ENCODE peak calls at places on chromosomes 13 and 19, in five cellular contexts. One of them, this sample, is unnamed.

GRCh38 chr19:24086974-24087595 is at the start of gene ZNF254:
- DNase-seq in upper lobe of right lung: peak; percentile 91
- DNase-seq in retinal pigment epithelial cell: peak; percentile 92
- DNase-seq in H1: peak; percentile 82
- DNase-seq in neural progenitor cell: peak; percentile 97
- DNase-seq in this sample: peak; percentile 75

GRCh38 chr13:24270639-24271131 is 38.7 kb upstream of the C1QTNF9 start:
- DNase-seq in H1: no peak
- DNase-seq in upper lobe of right lung: peak; percentile 85
- DNase-seq in retinal pigment epithelial cell: peak; percentile 33
- DNase-seq in neural progenitor cell: peak; percentile 47
- DNase-seq in this sample: peak; percentile 39

GRCh38 chr13:113411216-113412023 is 41.9 kb downstream of the ADPRHL1 start:
- DNase-seq in upper lobe of right lung: peak; percentile 62
- DNase-seq in neural progenitor cell: peak; percentile 1
- DNase-seq in H1: no peak
- DNase-seq in retinal pigment epithelial cell: peak; percentile 30
- DNase-seq in this sample: no peak

GRCh38 chr13:51619614-51620013 is 35.4 kb downstream of the WDFY2 start:
- DNase-seq in neural progenitor cell: no peak
- DNase-seq in upper lobe of right lung: no peak
- DNase-seq in retinal pigment epithelial cell: no peak
- DNase-seq in H1: no peak
- DNase-seq in this sample: no peak

GRCh38 chr13:35744566-35745203 is 268.2 kb upstream of the MAB21L1 start:
- DNase-seq in neural progenitor cell: no peak
- DNase-seq in upper lobe of right lung: no peak
- DNase-seq in H1: no peak
- DNase-seq in retinal pigment epithelial cell: no peak
- DNase-seq in this sample: no peak

GRCh38 chr19:7903244-7904073 is at the start of gene MAP2K7:
- DNase-seq in retinal pigment epithelial cell: peak; percentile 89
- DNase-seq in H1: peak; percentile 100
- DNase-seq in upper lobe of right lung: peak; percentile 100
- DNase-seq in neural progenitor cell: peak; percentile 100
- DNase-seq in this sample: peak; percentile 100

GRCh38 chr19:36008336-36008978 is at the start of gene SYNE4:
- DNase-seq in retinal pigment epithelial cell: no peak
- DNase-seq in H1: no peak
- DNase-seq in upper lobe of right lung: peak; percentile 87
- DNase-seq in neural progenitor cell: peak; percentile 75
- DNase-seq in this sample: no peak

GRCh38 chr13:108850706-108851105 is 221.3 kb downstream of the MYO16 start:
- DNase-seq in neural progenitor cell: no peak
- DNase-seq in upper lobe of right lung: no peak
- DNase-seq in retinal pigment epithelial cell: no peak
- DNase-seq in H1: no peak
- DNase-seq in this sample: no peak

GRCh38 chr13:29464105-29464679 is 131.3 kb downstream of the SLC7A1 start:
- DNase-seq in retinal pigment epithelial cell: no peak
- DNase-seq in H1: no peak
- DNase-seq in upper lobe of right lung: no peak
- DNase-seq in neural progenitor cell: no peak
- DNase-seq in this sample: no peak

GRCh38 chr13:77114271-77114670 is 87.3 kb upstream of the FBXL3 start:
- DNase-seq in neural progenitor cell: no peak
- DNase-seq in upper lobe of right lung: no peak
- DNase-seq in retinal pigment epithelial cell: no peak
- DNase-seq in H1: no peak
- DNase-seq in this sample: no peak

GRCh38 chr19:46746281-46746965 is at the start of gene STRN4:
- DNase-seq in H1: no peak
- DNase-seq in neural progenitor cell: peak; percentile 88
- DNase-seq in retinal pigment epithelial cell: no peak
- DNase-seq in upper lobe of right lung: peak; percentile 81
- DNase-seq in this sample: peak; percentile 33

GRCh38 chr13:99028890-99029289 is 51.0 kb upstream of the DOCK9 start:
- DNase-seq in H1: peak; percentile 41
- DNase-seq in neural progenitor cell: peak; percentile 16
- DNase-seq in upper lobe of right lung: no peak
- DNase-seq in retinal pigment epithelial cell: no peak
- DNase-seq in this sample: no peak

GRCh38 chr13:30998548-30999140 is 66.2 kb downstream of the TEX26 start:
- DNase-seq in upper lobe of right lung: no peak
- DNase-seq in retinal pigment epithelial cell: peak; percentile 34
- DNase-seq in neural progenitor cell: peak; percentile 27
- DNase-seq in H1: no peak
- DNase-seq in this sample: no peak

GRCh38 chr13:95535243-95535642 is 17.3 kb upstream of the CLDN10 start:
- DNase-seq in neural progenitor cell: no peak
- DNase-seq in H1: no peak
- DNase-seq in upper lobe of right lung: no peak
- DNase-seq in retinal pigment epithelial cell: peak; percentile 38
- DNase-seq in this sample: no peak

GRCh38 chr19:32675720-32676185 is at the start of gene RGS9BP:
- DNase-seq in retinal pigment epithelial cell: no peak
- DNase-seq in upper lobe of right lung: peak; percentile 93
- DNase-seq in H1: no peak
- DNase-seq in neural progenitor cell: peak; percentile 70
- DNase-seq in this sample: peak; percentile 34
- TF ChIP-seq CTCF in retinal pigment epithelial cell: no peak
- TF ChIP-seq CTCF in upper lobe of right lung: no peak
- TF ChIP-seq CTCF in H1: no peak
- TF ChIP-seq CTCF in neural progenitor cell: no peak
- TF ChIP-seq CTCF in this sample: no peak

GRCh38 chr13:20142019-20142926 is 18.6 kb downstream of the GJA3 start:
- DNase-seq in upper lobe of right lung: no peak
- DNase-seq in retinal pigment epithelial cell: no peak
- DNase-seq in neural progenitor cell: no peak
- DNase-seq in H1: no peak
- DNase-seq in this sample: no peak
- TF ChIP-seq CTCF in upper lobe of right lung: no peak
- TF ChIP-seq CTCF in retinal pigment epithelial cell: no peak
- TF ChIP-seq CTCF in neural progenitor cell: no peak
- TF ChIP-seq CTCF in H1: no peak
- TF ChIP-seq CTCF in this sample: no peak

DNA sequence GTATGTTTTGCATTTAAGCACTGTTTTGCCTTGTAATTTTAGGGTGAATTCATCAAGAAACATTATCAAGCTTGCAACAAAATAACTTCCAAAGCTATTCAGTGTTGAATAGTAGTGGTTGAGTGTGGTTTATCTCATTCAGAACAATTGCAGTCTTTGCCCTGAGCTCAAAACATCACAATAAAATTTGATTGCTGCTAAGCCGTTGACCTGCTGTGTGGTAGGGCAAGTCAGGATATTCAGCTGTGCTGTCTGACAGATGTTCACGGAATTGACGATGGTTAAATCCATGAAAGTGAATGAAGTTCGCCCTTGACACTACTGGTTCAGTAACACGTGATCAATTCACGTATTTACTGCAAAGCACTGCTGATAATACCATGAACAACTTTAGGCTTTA is 66.9 kb downstream of the GJA3 start:
- DNase-seq in neural progenitor cell: no peak
- DNase-seq in H1: no peak
- DNase-seq in upper lobe of right lung: no peak
- DNase-seq in retinal pigment epithelial cell: no peak
- DNase-seq in this sample: no peak
- TF ChIP-seq CTCF in neural progenitor cell: no peak
- TF ChIP-seq CTCF in H1: no peak
- TF ChIP-seq CTCF in upper lobe of right lung: no peak
- TF ChIP-seq CTCF in retinal pigment epithelial cell: no peak
- TF ChIP-seq CTCF in this sample: no peak

DNA sequence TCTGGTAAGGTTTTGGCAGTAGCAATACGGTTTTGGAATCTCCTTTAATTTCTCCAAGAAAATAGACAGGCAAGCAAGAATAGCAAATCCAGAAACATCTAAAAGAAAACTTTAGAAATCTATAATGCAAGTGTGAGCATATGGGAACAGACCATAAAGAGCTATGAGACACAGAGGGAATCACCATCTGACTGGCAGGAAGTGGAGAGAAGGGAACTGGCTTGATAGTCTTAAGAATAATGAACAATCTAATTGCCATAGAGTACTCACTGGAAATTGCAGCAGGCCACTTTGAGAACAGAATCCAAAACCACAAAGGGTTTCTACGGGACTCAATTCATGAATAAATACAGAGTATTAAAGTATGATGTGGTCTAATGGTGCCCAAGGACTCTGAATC is 39.6 kb upstream of the MIR17HG start:
- DNase-seq in neural progenitor cell: no peak
- DNase-seq in retinal pigment epithelial cell: no peak
- DNase-seq in H1: no peak
- DNase-seq in upper lobe of right lung: no peak
- DNase-seq in this sample: no peak
- TF ChIP-seq CTCF in neural progenitor cell: no peak
- TF ChIP-seq CTCF in retinal pigment epithelial cell: no peak
- TF ChIP-seq CTCF in H1: no peak
- TF ChIP-seq CTCF in upper lobe of right lung: no peak
- TF ChIP-seq CTCF in this sample: no peak

DNA sequence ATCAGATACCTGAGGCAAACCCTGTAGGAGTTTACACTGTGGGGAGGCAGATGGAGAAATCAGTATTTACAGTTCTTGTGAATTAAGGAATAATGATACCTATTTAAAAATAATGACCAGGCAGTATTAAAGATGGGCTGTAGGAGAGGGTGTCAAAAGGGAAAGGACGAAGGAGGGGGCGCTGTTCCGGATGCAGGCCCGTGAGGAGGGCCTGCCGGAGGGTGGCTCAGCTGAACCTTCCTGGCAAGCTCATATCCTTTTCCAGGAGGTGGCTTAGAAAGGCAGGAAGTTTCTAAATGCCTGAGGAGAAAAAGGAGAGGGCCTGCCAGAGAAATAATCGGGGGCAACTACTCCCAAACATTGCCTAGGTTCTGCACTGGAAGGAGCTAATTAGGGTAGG is 46.6 kb downstream of the MBNL2 start:
- DNase-seq in upper lobe of right lung: no peak
- DNase-seq in retinal pigment epithelial cell: no peak
- DNase-seq in neural progenitor cell: no peak
- DNase-seq in H1: no peak
- DNase-seq in this sample: no peak
- TF ChIP-seq CTCF in upper lobe of right lung: no peak
- TF ChIP-seq CTCF in retinal pigment epithelial cell: peak; percentile 31
- TF ChIP-seq CTCF in neural progenitor cell: no peak
- TF ChIP-seq CTCF in H1: peak; percentile 28
- TF ChIP-seq CTCF in this sample: no peak

GRCh38 chr19:54356444-54357056 is 8.2 kb downstream of the LAIR1 start:
- DNase-seq in H1: no peak
- DNase-seq in retinal pigment epithelial cell: no peak
- DNase-seq in neural progenitor cell: no peak
- DNase-seq in upper lobe of right lung: peak; percentile 25
- DNase-seq in this sample: no peak
- TF ChIP-seq CTCF in H1: no peak
- TF ChIP-seq CTCF in retinal pigment epithelial cell: no peak
- TF ChIP-seq CTCF in neural progenitor cell: no peak
- TF ChIP-seq CTCF in upper lobe of right lung: no peak
- TF ChIP-seq CTCF in this sample: no peak

DNA sequence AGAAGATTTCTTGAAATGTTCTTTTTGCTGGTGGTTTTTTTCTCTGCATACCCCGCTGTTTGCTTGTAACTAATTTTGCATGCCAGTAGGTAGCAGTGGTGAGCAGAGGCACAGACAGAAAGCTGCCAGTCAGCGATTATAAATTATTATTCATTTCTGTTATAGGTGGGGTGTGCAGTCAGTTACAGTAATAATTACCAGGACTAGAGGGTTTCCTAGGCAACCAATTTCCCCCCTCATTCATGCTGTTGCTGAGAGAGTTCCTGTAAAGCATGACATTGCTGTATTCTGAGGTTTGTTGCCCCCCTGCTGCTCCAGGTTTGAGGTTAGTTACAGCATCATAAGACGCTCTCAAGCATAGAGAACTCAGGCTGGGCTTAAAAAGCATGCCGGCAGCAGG is 104.5 kb downstream of the URI1 start:
- DNase-seq in neural progenitor cell: peak; percentile 44
- DNase-seq in H1: no peak
- DNase-seq in upper lobe of right lung: no peak
- DNase-seq in retinal pigment epithelial cell: no peak
- DNase-seq in this sample: no peak
- TF ChIP-seq CTCF in neural progenitor cell: peak; percentile 70
- TF ChIP-seq CTCF in H1: peak; percentile 70
- TF ChIP-seq CTCF in upper lobe of right lung: peak; percentile 32
- TF ChIP-seq CTCF in retinal pigment epithelial cell: peak; percentile 86
- TF ChIP-seq CTCF in this sample: peak; percentile 61

GRCh38 chr19:6313398-6313969 is 19.9 kb downstream of the ACER1 start:
- DNase-seq in upper lobe of right lung: no peak
- DNase-seq in H1: no peak
- DNase-seq in neural progenitor cell: no peak
- DNase-seq in retinal pigment epithelial cell: no peak
- DNase-seq in this sample: no peak

GRCh38 chr19:6312018-6312417 is 21.4 kb downstream of the ACER1 start:
- DNase-seq in upper lobe of right lung: no peak
- DNase-seq in H1: no peak
- DNase-seq in retinal pigment epithelial cell: no peak
- DNase-seq in neural progenitor cell: no peak
- DNase-seq in this sample: no peak
- TF ChIP-seq CTCF in upper lobe of right lung: no peak
- TF ChIP-seq CTCF in H1: no peak
- TF ChIP-seq CTCF in retinal pigment epithelial cell: no peak
- TF ChIP-seq CTCF in neural progenitor cell: peak; percentile 17
- TF ChIP-seq CTCF in this sample: no peak